ENCODE peak calls at places on chromosomes 3 and 15, in four cellular contexts. R, V, B and A are unnamed samples.

GRCh38 chr15:31300208-31300661 is 26.4 kb upstream of the KLF13 start:
- DNase-seq in B (no peak), V (no peak), R (no peak), A (no peak)

GRCh38 chr3:24829632-24830229 is 335.1 kb upstream of the THRB start:
- DNase-seq in V (no peak), B (no peak), R (no peak), A (no peak)

GRCh38 chr15:40914486-40914885 is 14.7 kb upstream of the DLL4 start:
- DNase-seq in V (no peak), B (no peak), R (no peak), A (no peak)

GRCh38 chr15:101246391-101246790 is 5.5 kb downstream of the CHSY1 start:
- DNase-seq in V (no peak), R (no peak), B (no peak), A (no peak)

GRCh38 chr15:64629063-64629462 is 146.3 kb downstream of the RBPMS2 start:
- DNase-seq in V (no peak), R (no peak), B (no peak), A (no peak)

GRCh38 chr15:35142578-35142977 is 57.5 kb upstream of the NANOGP8 start:
- DNase-seq in V (no peak), R (no peak), B (peak; percentile 18), A (no peak)

GRCh38 chr15:92394327-92395175 is 870 bp downstream of the ST8SIA2 start:
- DNase-seq in B (no peak), V (no peak), R (no peak), A (no peak)

GRCh38 chr3:62557450-62557849 is 184.1 kb upstream of the FEZF2 start:
- DNase-seq in R (no peak), V (no peak), B (no peak), A (no peak)

GRCh38 chr3:29468150-29468549 is 187.3 kb downstream of the RBMS3 start:
- DNase-seq in B (no peak), V (no peak), R (no peak), A (no peak)

GRCh38 chr15:30065025-30065801 is 17.5 kb upstream of the GOLGA8J start:
- DNase-seq in B (peak; percentile 41), V (no peak), R (no peak), A (peak; percentile 45)

GRCh38 chr3:194952882-194953281 is 267.2 kb downstream of the FAM43A start:
- DNase-seq in R (no peak), B (no peak), V (no peak), A (no peak)

GRCh38 chr15:99956022-99956775 is 223.0 kb upstream of the LYSMD4 start:
- DNase-seq in B (no peak), R (no peak), V (no peak), A (no peak)

GRCh38 chr3:114115151-114115550 is 58.6 kb downstream of the QTRT2 start:
- DNase-seq in B (no peak), V (no peak), R (no peak), A (no peak)

GRCh38 chr15:93166675-93167074 is 77.7 kb upstream of the RGMA start:
- DNase-seq in B (no peak), V (no peak), R (no peak), A (no peak)

GRCh38 chr3:187725653-187726370 is 19.5 kb downstream of the BCL6 start:
- DNase-seq in V (no peak), R (no peak), B (no peak), A (no peak)

GRCh38 chr3:32175607-32176197 is 62.8 kb upstream of the CMTM8 start:
- DNase-seq in R (peak; percentile 27), V (peak; percentile 74), B (peak; percentile 84), A (peak; percentile 7)

GRCh38 chr3:94225176-94225742 is 162.4 kb downstream of the NSUN3 start:
- DNase-seq in B (peak; percentile 11), V (no peak), R (no peak), A (no peak)

GRCh38 chr3:173913397-173913796 is 515.9 kb downstream of the NLGN1 start:
- DNase-seq in B (peak; percentile 62), R (peak; percentile 10), V (no peak), A (peak; percentile 69)

GRCh38 chr3:42501321-42501680 is 1.1 kb upstream of the VIPR1 start:
- DNase-seq in B (no peak), R (no peak), V (no peak), A (no peak)

GRCh38 chr3:42529463-42529862 is 27.0 kb downstream of the VIPR1 start:
- DNase-seq in V (no peak), R (no peak), B (no peak), A (no peak)

GRCh38 chr3:127707777-127708438 is 35.2 kb downstream of the ABTB1 start:
- DNase-seq in R (no peak), B (no peak), V (no peak), A (no peak)

GRCh38 chr3:34263014-34263714 is 464.7 kb downstream of the PDCD6IP start:
- DNase-seq in V (no peak), R (no peak), B (no peak), A (no peak)

GRCh38 chr3:16173696-16174355 is 654 bp upstream of the GALNT15 start:
- DNase-seq in B (no peak), R (no peak), V (no peak), A (no peak)

GRCh38 chr15:66136948-66137347 is 116.6 kb downstream of the MEGF11 start:
- DNase-seq in B (no peak), V (no peak), R (no peak), A (no peak)

GRCh38 chr3:160686955-160687535 is 10.1 kb downstream of the ARL14 start:
- DNase-seq in B (peak; percentile 48), R (no peak), V (no peak), A (no peak)

GRCh38 chr15:92611995-92612745 is 43.4 kb downstream of the FAM174B start:
- DNase-seq in B (no peak), R (no peak), V (peak; percentile 23), A (no peak)

GRCh38 chr3:194134231-194134756 is 1.7 kb upstream of the HES1 start:
- DNase-seq in B (no peak), V (peak; percentile 36), R (no peak), A (no peak)

GRCh38 chr3:177234121-177234520 is 36.8 kb upstream of the TBL1XR1 start:
- DNase-seq in B (peak; percentile 63), R (peak; percentile 11), V (no peak), A (no peak)

GRCh38 chr3:94185753-94186152 is 122.9 kb downstream of the NSUN3 start:
- DNase-seq in B (no peak), R (no peak), V (no peak), A (no peak)

GRCh38 chr3:45889278-45889833 is 3.0 kb downstream of the CCR9 start:
- DNase-seq in B (no peak), V (no peak), R (no peak), A (no peak)

GRCh38 chr15:90654233-90655124 is 62.7 kb upstream of the BLM start:
- DNase-seq in V (no peak), B (no peak), R (no peak), A (no peak)

GRCh38 chr15:70826634-70827033 is 27.3 kb downstream of the LARP6 start:
- DNase-seq in R (no peak), V (peak; percentile 2), B (peak; percentile 83), A (peak; percentile 72)

GRCh38 chr3:189270248-189270832 is 98.6 kb downstream of the TPRG1 start:
- DNase-seq in B (peak; percentile 78), R (peak; percentile 1), V (peak; percentile 71), A (peak; percentile 69)

GRCh38 chr3:24740367-24740766 is 245.7 kb upstream of the THRB start:
- DNase-seq in R (no peak), B (no peak), V (no peak), A (no peak)

GRCh38 chr3:47010910-47011309 is 31.4 kb downstream of the NBEAL2 start:
- DNase-seq in V (no peak), B (no peak), R (no peak), A (no peak)

GRCh38 chr15:52480990-52481389 is 47.7 kb downstream of the MYO5A start:
- DNase-seq in R (no peak), V (no peak), B (no peak), A (no peak)

GRCh38 chr15:53658827-53659226 is 100.6 kb downstream of the WDR72 start:
- DNase-seq in V (peak; percentile 81), R (no peak), B (no peak), A (no peak)

GRCh38 chr15:83275412-83275811 is 9.1 kb downstream of the BNC1 start:
- DNase-seq in B (no peak), V (no peak), R (no peak), A (peak; percentile 69)

GRCh38 chr3:189144645-189145044 is 27.1 kb upstream of the TPRG1 start:
- DNase-seq in V (peak; percentile 58), R (no peak), B (peak; percentile 64), A (no peak)

GRCh38 chr3:133835418-133835743 is 29.8 kb downstream of the SRPRB start:
- DNase-seq in R (no peak), B (no peak), V (no peak), A (no peak)